ENCODE peak calls at places on chromosomes 12 and 14, in six cellular contexts. L is pancreas, S is nephron progenitor cell, I is gastrocnemius medialis, O is WTC11, M is left lung. J is an unnamed sample.

GRCh38 chr14:78142994-78143393 is 27.2 kb upstream of the NRXN3 start:
- DNase-seq in L (no peak), S (no peak), I (no peak), O (no peak), M (no peak), J (no peak)

GRCh38 chr14:87306770-87307169 is 686.2 kb downstream of the GALC start:
- DNase-seq in L (no peak), S (no peak), I (no peak), O (no peak), M (no peak), J (no peak)

GRCh38 chr12:7190268-7191055 is 976 bp downstream of the PEX5 start:
- DNase-seq in L (no peak), S (peak), I (no peak), O (peak), M (peak), J (peak)

GRCh38 chr12:57580466-57580795 is 10.6 kb upstream of the PIP4K2C start:
- DNase-seq in L (no peak), S (no peak), I (no peak), O (no peak), M (no peak), J (no peak)

GRCh38 chr12:52209321-52209720 is 17.5 kb upstream of the KRT80 start:
- DNase-seq in L (no peak), S (no peak), I (no peak), O (no peak), M (peak), J (no peak)

GRCh38 chr14:87312138-87312537 is 680.8 kb downstream of the GALC start:
- DNase-seq in L (no peak), S (no peak), I (no peak), O (no peak), M (no peak), J (no peak)

GRCh38 chr12:124500232-124501079 is 67.0 kb downstream of the NCOR2 start:
- DNase-seq in L (no peak), S (peak), I (no peak), O (peak), M (peak), J (no peak)

GRCh38 chr12:75699251-75699650 is 187.8 kb upstream of the KRR1 start:
- DNase-seq in L (no peak), S (no peak), I (no peak), O (no peak), M (no peak), J (no peak)

GRCh38 chr14:71238835-71239234 is 331.6 kb downstream of the PCNX1 start:
- DNase-seq in L (no peak), S (no peak), I (no peak), O (no peak), M (no peak), J (no peak)

GRCh38 chr12:95740751-95741150 is 49.8 kb downstream of the NTN4 start:
- DNase-seq in L (peak), S (no peak), I (no peak), O (no peak), M (no peak), J (no peak)

GRCh38 chr12:91703884-91704283 is 441.8 kb downstream of the BTG1 start:
- DNase-seq in L (no peak), S (no peak), I (no peak), O (no peak), M (no peak), J (no peak)

GRCh38 chr12:53004178-53004577 is 2.1 kb upstream of the EIF4B start:
- DNase-seq in L (no peak), S (no peak), I (no peak), O (no peak), M (no peak), J (no peak)

GRCh38 chr12:75964150-75964549 is 67.4 kb downstream of the PHLDA1 start:
- DNase-seq in L (peak), S (no peak), I (no peak), O (no peak), M (peak), J (no peak)

GRCh38 chr14:49853572-49854375 is 1.2 kb upstream of the NEMF start:
- DNase-seq in L (peak), S (peak), I (peak), O (peak), M (peak), J (peak)

GRCh38 chr12:30582943-30583342 is 112.7 kb downstream of the IPO8 start:
- DNase-seq in L (no peak), S (no peak), I (no peak), O (no peak), M (no peak), J (no peak)

GRCh38 chr14:104680056-104680805 is 9.2 kb upstream of the INF2 start:
- DNase-seq in L (peak), S (no peak), I (no peak), O (no peak), M (peak), J (no peak)

GRCh38 chr12:98939350-98939749 is 294.3 kb downstream of the APAF1 start:
- DNase-seq in L (no peak), S (peak), I (no peak), O (peak), M (no peak), J (no peak)

GRCh38 chr12:89566615-89567014 is 40.8 kb upstream of the POC1B start:
- DNase-seq in L (no peak), S (no peak), I (no peak), O (no peak), M (no peak), J (no peak)

GRCh38 chr14:74442757-74443156 is 16.7 kb upstream of the SYNDIG1L start:
- DNase-seq in L (no peak), S (no peak), I (no peak), O (no peak), M (no peak), J (no peak)

GRCh38 chr12:77213316-77213715 is 147.9 kb upstream of the E2F7 start:
- DNase-seq in L (no peak), S (no peak), I (no peak), O (no peak), M (no peak), J (no peak)

GRCh38 chr12:65229441-65229840 is 49.0 kb upstream of the MSRB3 start:
- DNase-seq in L (no peak), S (no peak), I (no peak), O (no peak), M (no peak), J (no peak)

GRCh38 chr14:92690171-92691011 is 58.0 kb downstream of the LGMN start:
- DNase-seq in L (peak), S (peak), I (no peak), O (peak), M (no peak), J (no peak)

GRCh38 chr12:28021704-28022103 is 49.2 kb upstream of the PTHLH start:
- DNase-seq in L (no peak), S (no peak), I (no peak), O (no peak), M (no peak), J (no peak)

GRCh38 chr14:91142214-91142668 is 28.4 kb downstream of the DGLUCY start:
- DNase-seq in L (no peak), S (no peak), I (no peak), O (no peak), M (no peak), J (peak)

GRCh38 chr12:6380141-6381121 is 3.5 kb upstream of the LTBR start:
- DNase-seq in L (no peak), S (no peak), I (no peak), O (no peak), M (no peak), J (no peak)

GRCh38 chr12:94614288-94614721 is 36.1 kb downstream of the TMCC3 start:
- DNase-seq in L (no peak), S (peak), I (no peak), O (peak), M (no peak), J (no peak)

GRCh38 chr14:101594511-101595148 is 33.3 kb downstream of the DIO3 start:
- DNase-seq in L (no peak), S (no peak), I (no peak), O (no peak), M (peak), J (no peak)

GRCh38 chr14:54773171-54774006 is 129.2 kb downstream of the GCH1 start:
- DNase-seq in L (peak), S (peak), I (peak), O (peak), M (peak), J (no peak)
- TF ChIP-seq CTCF in L (no peak), S (peak), I (peak), O (peak), M (peak), J (no peak)

GRCh38 chr12:108495054-108495453 is 20.0 kb upstream of the FICD start:
- DNase-seq in L (no peak), S (peak), I (no peak), O (peak), M (no peak), J (no peak)
- TF ChIP-seq CTCF in L (no peak), S (peak), I (peak), O (peak), M (peak), J (no peak)

GRCh38 chr12:132490481-132491348 is 764 bp downstream of the FBRSL1 start:
- DNase-seq in L (no peak), S (peak), I (no peak), O (no peak), M (no peak), J (no peak)
- TF ChIP-seq CTCF in L (no peak), S (no peak), I (no peak), O (no peak), M (no peak), J (no peak)

GRCh38 chr12:14770495-14771313 is 32.6 kb downstream of the WBP11 start:
- DNase-seq in L (peak), S (peak), I (peak), O (peak), M (peak), J (peak)
- TF ChIP-seq CTCF in L (no peak), S (no peak), I (no peak), O (no peak), M (no peak), J (no peak)

GRCh38 chr14:60515696-60516284 is 6.8 kb downstream of the SIX6 start:
- DNase-seq in L (no peak), S (peak), I (no peak), O (peak), M (peak), J (no peak)
- TF ChIP-seq CTCF in L (no peak), S (no peak), I (no peak), O (no peak), M (no peak), J (no peak)

GRCh38 chr14:22263961-22264360 is 325.1 kb downstream of the DAD1 start:
- DNase-seq in L (no peak), S (no peak), I (no peak), O (no peak), M (no peak), J (no peak)

GRCh38 chr14:22264759-22265158 is 324.3 kb downstream of the DAD1 start:
- DNase-seq in L (no peak), S (no peak), I (no peak), O (no peak), M (no peak), J (no peak)

GRCh38 chr14:22266683-22267082 is 322.3 kb downstream of the DAD1 start:
- DNase-seq in L (no peak), S (no peak), I (no peak), O (no peak), M (no peak), J (no peak)

GRCh38 chr14:22266141-22266442 is 322.9 kb downstream of the DAD1 start:
- DNase-seq in L (no peak), S (no peak), I (no peak), O (no peak), M (no peak), J (no peak)

DNA sequence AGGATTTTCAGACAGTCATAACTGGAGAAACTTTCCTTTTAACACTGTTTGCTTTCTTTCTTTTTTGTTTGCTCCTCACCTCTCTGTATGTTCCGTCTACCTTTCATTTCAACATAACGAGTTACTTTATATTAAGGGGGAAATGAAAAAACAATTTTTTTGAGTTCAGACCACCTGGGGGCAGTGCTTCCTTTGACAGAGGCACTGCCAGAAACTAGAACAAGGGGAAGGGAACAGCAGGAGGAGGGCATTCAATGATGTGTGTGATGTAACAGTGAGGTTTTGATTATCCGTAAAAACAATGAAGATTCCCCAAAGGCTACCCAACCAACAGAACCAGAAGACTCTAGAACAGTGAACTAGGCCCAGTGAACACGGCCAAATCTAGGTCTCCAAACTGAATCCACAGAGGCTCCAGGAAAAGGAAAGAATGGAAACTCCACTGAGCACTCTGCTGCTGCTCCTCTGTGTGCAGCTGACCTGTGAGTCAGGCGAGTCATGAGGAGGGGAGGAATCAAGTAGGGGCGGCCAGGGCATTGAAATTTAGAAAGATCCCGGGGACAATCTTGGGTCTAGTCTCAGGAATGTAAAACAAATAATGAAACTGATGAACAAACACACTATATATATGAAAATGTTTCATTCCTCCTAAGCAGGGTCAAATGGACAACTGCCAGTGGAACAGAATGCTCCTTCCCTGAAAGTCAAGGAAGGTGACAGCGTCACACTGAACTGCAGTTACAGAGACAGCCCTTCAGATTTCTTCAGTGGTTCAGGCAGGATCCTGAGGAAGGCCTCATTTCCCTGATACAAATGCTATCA is 323.5 kb downstream of the DAD1 start:
- DNase-seq in L (no peak), S (no peak), I (no peak), O (no peak), M (no peak), J (no peak)
- TF ChIP-seq CTCF in L (no peak), S (peak), I (no peak), O (no peak), M (no peak), J (no peak)

DNA sequence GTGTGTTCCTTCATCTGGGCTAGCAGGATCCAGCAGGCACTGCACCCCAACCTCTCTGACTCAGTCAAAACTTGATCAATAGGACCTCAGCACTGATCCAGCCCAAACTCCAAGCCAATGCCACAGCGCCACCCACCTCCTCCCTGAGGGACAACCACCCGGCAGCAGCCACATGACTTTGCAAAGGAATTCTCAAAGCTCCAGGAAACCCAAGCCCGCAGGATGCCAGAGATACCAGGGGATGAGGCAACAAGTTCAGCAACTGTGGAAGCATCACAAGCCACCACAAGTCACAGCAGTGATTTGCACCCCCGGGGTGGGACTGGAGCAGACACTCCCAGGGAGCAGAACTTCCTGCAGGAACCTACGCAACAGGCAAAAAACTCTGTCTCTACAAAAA is 37.3 kb downstream of the ACTN1 start:
- DNase-seq in L (peak), S (no peak), I (no peak), O (peak), M (no peak), J (no peak)
- TF ChIP-seq CTCF in L (no peak), S (no peak), I (peak), O (no peak), M (no peak), J (no peak)

DNA sequence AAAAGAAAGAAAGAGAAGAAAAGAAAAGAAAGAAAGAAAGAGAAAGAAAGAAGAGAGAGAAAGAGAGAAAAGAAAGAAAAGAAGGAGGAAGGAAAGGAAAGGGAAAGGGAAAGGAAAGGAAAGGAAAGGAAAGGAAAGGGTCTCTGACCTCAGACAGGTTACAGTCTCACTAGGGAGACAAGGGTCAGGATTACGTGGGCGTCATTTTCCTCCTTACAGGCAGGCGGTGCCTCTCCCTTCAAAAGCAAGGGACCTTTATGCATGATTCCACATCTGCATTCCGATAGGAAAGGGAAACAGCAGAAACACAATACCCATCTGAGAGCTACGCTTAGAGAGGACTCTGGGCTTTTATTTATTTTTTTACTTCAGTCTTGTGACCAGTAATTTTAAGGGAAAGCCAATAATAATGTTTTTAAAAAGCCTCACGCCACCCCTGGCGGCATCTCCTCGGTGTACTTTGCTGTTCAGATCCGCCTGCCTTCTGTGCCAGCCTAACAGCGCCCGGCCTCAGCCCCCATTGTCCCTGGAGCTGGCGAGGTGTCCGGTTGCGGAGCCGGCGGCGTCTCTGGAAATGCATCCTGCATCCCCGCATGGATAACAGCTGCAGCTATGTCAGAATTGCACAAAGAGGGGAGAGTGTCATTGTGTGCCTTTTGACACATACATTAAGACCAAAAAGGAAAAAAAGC is 882 bp upstream of the HIP1R start:
- DNase-seq in L (no peak), S (peak), I (no peak), O (peak), M (no peak), J (peak)
- TF ChIP-seq CTCF in L (no peak), S (peak), I (no peak), O (no peak), M (no peak), J (no peak)

GRCh38 chr14:86055512-86055911 is 525.6 kb downstream of the FLRT2 start:
- DNase-seq in L (no peak), S (no peak), I (no peak), O (no peak), M (no peak), J (no peak)
- TF ChIP-seq CTCF in L (no peak), S (no peak), I (peak), O (no peak), M (no peak), J (no peak)

GRCh38 chr14:23481992-23482813 is 12.7 kb downstream of the NGDN start:
- DNase-seq in L (no peak), S (no peak), I (no peak), O (no peak), M (no peak), J (no peak)
- TF ChIP-seq CTCF in L (no peak), S (no peak), I (no peak), O (no peak), M (no peak), J (no peak)